ENCODE peak calls at places on chromosome 9, in eight cellular contexts. One of them, this sample, is unnamed.

GRCh38 chr9:33695856-33696255 is 99.5 kb upstream of the PRSS3 start:
- DNase-seq in transverse colon: no peak
- DNase-seq in T-helper 1 cell: no peak
- DNase-seq in lung: no peak
- DNase-seq in AG04449: no peak
- DNase-seq in A549: no peak
- DNase-seq in nephron progenitor cell: no peak
- DNase-seq in dermis microvascular lymphatic vessel endothelial cell: no peak
- DNase-seq in this sample: no peak

GRCh38 chr9:117782931-117783788 is 79.0 kb downstream of the TLR4 start:
- DNase-seq in dermis microvascular lymphatic vessel endothelial cell: peak; percentile 36
- DNase-seq in lung: peak; percentile 58
- DNase-seq in T-helper 1 cell: peak; percentile 36
- DNase-seq in AG04449: no peak
- DNase-seq in nephron progenitor cell: peak; percentile 74
- DNase-seq in A549: peak; percentile 25
- DNase-seq in transverse colon: peak; percentile 77
- DNase-seq in this sample: peak; percentile 66

GRCh38 chr9:95373069-95373681 is 55.7 kb upstream of the FANCC start:
- DNase-seq in nephron progenitor cell: no peak
- DNase-seq in transverse colon: no peak
- DNase-seq in A549: no peak
- DNase-seq in lung: no peak
- DNase-seq in AG04449: no peak
- DNase-seq in T-helper 1 cell: no peak
- DNase-seq in dermis microvascular lymphatic vessel endothelial cell: peak; percentile 11
- DNase-seq in this sample: peak; percentile 42

GRCh38 chr9:38652486-38652885 is 32.1 kb upstream of the ANKRD18A start:
- DNase-seq in nephron progenitor cell: no peak
- DNase-seq in dermis microvascular lymphatic vessel endothelial cell: no peak
- DNase-seq in transverse colon: no peak
- DNase-seq in A549: no peak
- DNase-seq in T-helper 1 cell: no peak
- DNase-seq in AG04449: no peak
- DNase-seq in lung: no peak
- DNase-seq in this sample: no peak

GRCh38 chr9:36140086-36141084 is 3.9 kb downstream of the GLIPR2 start:
- DNase-seq in T-helper 1 cell: no peak
- DNase-seq in AG04449: no peak
- DNase-seq in nephron progenitor cell: no peak
- DNase-seq in transverse colon: no peak
- DNase-seq in dermis microvascular lymphatic vessel endothelial cell: no peak
- DNase-seq in lung: no peak
- DNase-seq in A549: no peak
- DNase-seq in this sample: no peak

GRCh38 chr9:134432471-134432870 is 106.2 kb downstream of the RXRA start:
- DNase-seq in lung: no peak
- DNase-seq in dermis microvascular lymphatic vessel endothelial cell: no peak
- DNase-seq in transverse colon: no peak
- DNase-seq in A549: no peak
- DNase-seq in T-helper 1 cell: no peak
- DNase-seq in AG04449: no peak
- DNase-seq in nephron progenitor cell: no peak
- DNase-seq in this sample: peak; percentile 79

GRCh38 chr9:129746092-129746760 is 6.6 kb downstream of the PTGES start:
- DNase-seq in lung: no peak
- DNase-seq in AG04449: no peak
- DNase-seq in A549: no peak
- DNase-seq in transverse colon: no peak
- DNase-seq in T-helper 1 cell: no peak
- DNase-seq in nephron progenitor cell: no peak
- DNase-seq in dermis microvascular lymphatic vessel endothelial cell: no peak
- DNase-seq in this sample: no peak

GRCh38 chr9:106868096-106868495 is 5.1 kb downstream of the ZNF462 start:
- DNase-seq in AG04449: no peak
- DNase-seq in nephron progenitor cell: no peak
- DNase-seq in lung: no peak
- DNase-seq in A549: no peak
- DNase-seq in transverse colon: no peak
- DNase-seq in dermis microvascular lymphatic vessel endothelial cell: no peak
- DNase-seq in T-helper 1 cell: no peak
- DNase-seq in this sample: no peak

GRCh38 chr9:86175223-86175622 is 75.9 kb upstream of the GOLM1 start:
- DNase-seq in A549: no peak
- DNase-seq in lung: no peak
- DNase-seq in AG04449: no peak
- DNase-seq in nephron progenitor cell: no peak
- DNase-seq in transverse colon: no peak
- DNase-seq in dermis microvascular lymphatic vessel endothelial cell: no peak
- DNase-seq in T-helper 1 cell: no peak
- DNase-seq in this sample: no peak

GRCh38 chr9:82922686-82923085 is 140.3 kb downstream of the RASEF start:
- DNase-seq in lung: no peak
- DNase-seq in T-helper 1 cell: no peak
- DNase-seq in dermis microvascular lymphatic vessel endothelial cell: no peak
- DNase-seq in AG04449: no peak
- DNase-seq in transverse colon: no peak
- DNase-seq in A549: no peak
- DNase-seq in nephron progenitor cell: no peak
- DNase-seq in this sample: no peak

GRCh38 chr9:108800632-108801099 is 55.1 kb downstream of the ACTL7B start:
- DNase-seq in A549: no peak
- DNase-seq in dermis microvascular lymphatic vessel endothelial cell: no peak
- DNase-seq in T-helper 1 cell: no peak
- DNase-seq in lung: no peak
- DNase-seq in AG04449: no peak
- DNase-seq in nephron progenitor cell: no peak
- DNase-seq in transverse colon: no peak
- DNase-seq in this sample: no peak

GRCh38 chr9:126173401-126173800 is 153.2 kb upstream of the MVB12B start:
- DNase-seq in T-helper 1 cell: no peak
- DNase-seq in AG04449: no peak
- DNase-seq in lung: peak; percentile 20
- DNase-seq in A549: no peak
- DNase-seq in nephron progenitor cell: no peak
- DNase-seq in transverse colon: no peak
- DNase-seq in dermis microvascular lymphatic vessel endothelial cell: no peak
- DNase-seq in this sample: no peak

GRCh38 chr9:134839441-134840125 is 41.0 kb upstream of the FCN2 start:
- DNase-seq in dermis microvascular lymphatic vessel endothelial cell: no peak
- DNase-seq in T-helper 1 cell: no peak
- DNase-seq in transverse colon: no peak
- DNase-seq in A549: no peak
- DNase-seq in nephron progenitor cell: peak; percentile 21
- DNase-seq in lung: no peak
- DNase-seq in AG04449: no peak
- DNase-seq in this sample: no peak

GRCh38 chr9:33140406-33141360 is 26.5 kb downstream of the B4GALT1 start:
- DNase-seq in nephron progenitor cell: no peak
- DNase-seq in lung: no peak
- DNase-seq in dermis microvascular lymphatic vessel endothelial cell: no peak
- DNase-seq in T-helper 1 cell: no peak
- DNase-seq in AG04449: no peak
- DNase-seq in transverse colon: no peak
- DNase-seq in A549: no peak
- DNase-seq in this sample: no peak

GRCh38 chr9:100379862-100380261 is 27.1 kb upstream of the TEX10 start:
- DNase-seq in T-helper 1 cell: no peak
- DNase-seq in A549: peak; percentile 13
- DNase-seq in dermis microvascular lymphatic vessel endothelial cell: no peak
- DNase-seq in nephron progenitor cell: no peak
- DNase-seq in transverse colon: no peak
- DNase-seq in AG04449: peak; percentile 53
- DNase-seq in lung: no peak
- DNase-seq in this sample: peak; percentile 69

GRCh38 chr9:36504154-36504550 is 68.5 kb upstream of the MELK start:
- DNase-seq in T-helper 1 cell: no peak
- DNase-seq in dermis microvascular lymphatic vessel endothelial cell: no peak
- DNase-seq in transverse colon: no peak
- DNase-seq in A549: no peak
- DNase-seq in AG04449: no peak
- DNase-seq in nephron progenitor cell: no peak
- DNase-seq in lung: no peak
- DNase-seq in this sample: no peak

GRCh38 chr9:4490705-4491620 is 695 bp downstream of the SLC1A1 start:
- DNase-seq in AG04449: no peak
- DNase-seq in nephron progenitor cell: peak; percentile 21
- DNase-seq in transverse colon: no peak
- DNase-seq in lung: no peak
- DNase-seq in T-helper 1 cell: no peak
- DNase-seq in A549: no peak
- DNase-seq in dermis microvascular lymphatic vessel endothelial cell: no peak
- DNase-seq in this sample: no peak

GRCh38 chr9:71990466-71990865 is 69.9 kb downstream of the C9orf57 start:
- DNase-seq in AG04449: no peak
- DNase-seq in lung: no peak
- DNase-seq in nephron progenitor cell: no peak
- DNase-seq in dermis microvascular lymphatic vessel endothelial cell: no peak
- DNase-seq in T-helper 1 cell: no peak
- DNase-seq in transverse colon: no peak
- DNase-seq in A549: no peak
- DNase-seq in this sample: no peak

GRCh38 chr9:100498592-100498991 is 25.6 kb downstream of the TMEFF1 start:
- DNase-seq in lung: no peak
- DNase-seq in nephron progenitor cell: no peak
- DNase-seq in A549: no peak
- DNase-seq in dermis microvascular lymphatic vessel endothelial cell: no peak
- DNase-seq in transverse colon: no peak
- DNase-seq in AG04449: no peak
- DNase-seq in T-helper 1 cell: no peak
- DNase-seq in this sample: peak; percentile 54

GRCh38 chr9:83336696-83337095 is 201.5 kb downstream of the FRMD3 start:
- DNase-seq in lung: no peak
- DNase-seq in T-helper 1 cell: no peak
- DNase-seq in dermis microvascular lymphatic vessel endothelial cell: no peak
- DNase-seq in AG04449: no peak
- DNase-seq in nephron progenitor cell: no peak
- DNase-seq in A549: no peak
- DNase-seq in transverse colon: no peak
- DNase-seq in this sample: no peak

GRCh38 chr9:127848756-127849504 is 5.5 kb downstream of the ENG start:
- DNase-seq in transverse colon: no peak
- DNase-seq in AG04449: no peak
- DNase-seq in A549: no peak
- DNase-seq in T-helper 1 cell: no peak
- DNase-seq in lung: no peak
- DNase-seq in dermis microvascular lymphatic vessel endothelial cell: no peak
- DNase-seq in nephron progenitor cell: no peak
- DNase-seq in this sample: no peak

GRCh38 chr9:13845460-13845859 is 468.5 kb downstream of the NFIB start:
- DNase-seq in dermis microvascular lymphatic vessel endothelial cell: no peak
- DNase-seq in lung: no peak
- DNase-seq in A549: no peak
- DNase-seq in T-helper 1 cell: no peak
- DNase-seq in transverse colon: no peak
- DNase-seq in AG04449: no peak
- DNase-seq in nephron progenitor cell: no peak
- DNase-seq in this sample: no peak

GRCh38 chr9:75855509-75855908 is 35.0 kb upstream of the PCSK5 start:
- DNase-seq in A549: no peak
- DNase-seq in transverse colon: peak; percentile 18
- DNase-seq in dermis microvascular lymphatic vessel endothelial cell: no peak
- DNase-seq in T-helper 1 cell: no peak
- DNase-seq in nephron progenitor cell: no peak
- DNase-seq in lung: no peak
- DNase-seq in AG04449: no peak
- DNase-seq in this sample: peak; percentile 18

GRCh38 chr9:29449294-29449693 is 1876.0 kb upstream of the C9orf72 start:
- DNase-seq in T-helper 1 cell: no peak
- DNase-seq in lung: no peak
- DNase-seq in A549: no peak
- DNase-seq in AG04449: no peak
- DNase-seq in dermis microvascular lymphatic vessel endothelial cell: no peak
- DNase-seq in transverse colon: no peak
- DNase-seq in nephron progenitor cell: no peak
- DNase-seq in this sample: no peak

GRCh38 chr9:81717747-81718077 is 28.4 kb upstream of the TLE1 start:
- DNase-seq in lung: no peak
- DNase-seq in transverse colon: no peak
- DNase-seq in nephron progenitor cell: no peak
- DNase-seq in AG04449: no peak
- DNase-seq in dermis microvascular lymphatic vessel endothelial cell: no peak
- DNase-seq in A549: no peak
- DNase-seq in T-helper 1 cell: no peak
- DNase-seq in this sample: no peak

This sample was measured in RWPE1.